ENCODE peak calls at places on chromosomes 1 and 21, in seven cellular contexts. Y is HFF-Myc, J is right lobe of liver, A is fibroblast of mammary gland, Z is astrocyte, X is aorta, U is AG04449. P is an unnamed sample.

GRCh38 chr1:29713857-29714256 is 477.5 kb downstream of the PTPRU start:
- DNase-seq in Z (peak), Y (no peak), J (no peak), X (no peak), U (no peak), A (peak), P (no peak)

GRCh38 chr1:67650061-67650460 is 34.9 kb upstream of the GADD45A start:
- DNase-seq in U (no peak), J (no peak), Y (no peak), Z (no peak), X (no peak), A (peak), P (no peak)

GRCh38 chr1:1332774-1333480 is 1.8 kb downstream of the TAS1R3 start:
- DNase-seq in U (no peak), J (no peak), A (no peak), X (no peak), Z (no peak), Y (no peak), P (no peak)

GRCh38 chr1:29260531-29260930 is 24.2 kb downstream of the PTPRU start:
- DNase-seq in X (no peak), Z (no peak), A (no peak), U (no peak), Y (no peak), J (no peak), P (no peak)

GRCh38 chr1:25818569-25818968 is 1.2 kb upstream of the MTFR1L start:
- DNase-seq in U (no peak), A (no peak), Z (no peak), X (no peak), Y (no peak), J (no peak), P (no peak)

GRCh38 chr1:203281033-203281432 is 24.3 kb upstream of the BTG2 start:
- DNase-seq in U (peak), X (no peak), J (no peak), A (no peak), Y (no peak), Z (no peak), P (no peak)

GRCh38 chr1:53316058-53316741 is 11.7 kb downstream of the LRP8 start:
- DNase-seq in Y (no peak), X (peak), U (no peak), A (no peak), J (no peak), Z (no peak), P (no peak)

GRCh38 chr1:162633327-162633762 is 1.1 kb downstream of the DDR2 start:
- DNase-seq in J (no peak), Y (no peak), U (no peak), Z (no peak), A (peak), X (no peak), P (no peak)

GRCh38 chr1:55716610-55717009 is 501.4 kb upstream of the USP24 start:
- DNase-seq in X (no peak), A (peak), Z (peak), U (no peak), J (no peak), Y (no peak), P (peak)

GRCh38 chr1:167454304-167454928 is 63.9 kb downstream of the CD247 start:
- DNase-seq in A (no peak), Z (no peak), Y (no peak), U (no peak), J (no peak), X (no peak), P (no peak)

GRCh38 chr1:6850537-6850936 is 65.3 kb downstream of the CAMTA1 start:
- DNase-seq in X (no peak), Y (no peak), A (no peak), Z (no peak), U (no peak), J (no peak), P (no peak)

GRCh38 chr21:29092102-29092959 is 18.9 kb upstream of the CCT8 start:
- DNase-seq in Y (no peak), X (no peak), J (peak), Z (peak), U (no peak), A (peak), P (no peak)

GRCh38 chr1:237045278-237046016 is 3.5 kb downstream of the RYR2 start:
- DNase-seq in Z (no peak), U (no peak), X (no peak), A (no peak), J (no peak), Y (no peak), P (no peak)
- H3K4me3 ChIP-seq in Z (no peak), U (no peak), X (no peak), A (no peak), J (no peak), Y (no peak), P (no peak)

DNA sequence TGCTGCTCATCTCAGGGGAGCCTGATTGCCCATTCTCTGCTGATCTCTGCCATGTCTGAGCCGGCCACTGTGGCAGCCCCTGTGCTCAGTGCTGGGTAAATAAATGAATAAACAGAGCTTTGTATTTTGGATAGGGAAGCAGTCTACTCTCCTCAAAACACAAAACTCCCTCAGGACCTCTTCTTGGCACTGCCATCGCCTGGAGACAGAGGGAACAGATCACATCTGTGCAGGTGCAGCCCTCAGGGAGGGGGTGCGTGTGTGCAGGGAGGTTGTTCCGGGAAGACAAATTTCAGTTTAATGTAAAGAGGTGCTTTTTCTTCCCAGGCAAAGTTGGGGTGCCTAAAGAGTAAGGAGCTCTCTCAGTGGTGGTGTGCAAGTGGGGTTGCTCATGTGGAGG is 7.7 kb upstream of the FAM167B start:
- DNase-seq in Z (no peak), X (no peak), A (no peak), Y (no peak), J (no peak), U (no peak), P (no peak)
- H3K4me3 ChIP-seq in Z (no peak), X (no peak), A (no peak), Y (no peak), J (no peak), U (no peak), P (no peak)

GRCh38 chr1:42739753-42740700 is at the start of gene CLDN19:
- DNase-seq in U (no peak), J (no peak), X (no peak), A (no peak), Z (no peak), Y (no peak), P (no peak)
- H3K4me3 ChIP-seq in U (no peak), J (no peak), X (no peak), A (no peak), Z (no peak), Y (no peak), P (no peak)

GRCh38 chr1:165445388-165445787 is 462 bp upstream of the RXRG start:
- DNase-seq in Z (no peak), X (no peak), U (no peak), Y (no peak), A (no peak), J (no peak), P (no peak)
- H3K4me3 ChIP-seq in Z (no peak), X (no peak), U (no peak), Y (no peak), A (no peak), J (no peak), P (no peak)

P was measured in skeletal muscle cell.